ENCODE peak calls at places on chromosomes 13 and 19, in five cellular contexts. M, Y, K, J and Q are unnamed samples.

GRCh38 chr19:48806818-48807589 is 3.8 kb downstream of the BCAT2 start:
- DNase-seq in M (no peak), Y (no peak), K (peak; percentile 57), J (peak; percentile 33), Q (peak; percentile 68)

GRCh38 chr13:88456155-88456554 is 785.0 kb downstream of the SLITRK5 start:
- DNase-seq in M (no peak), Y (no peak), K (no peak), J (no peak), Q (no peak)

GRCh38 chr19:54462713-54463530 is 656 bp downstream of the LENG9 start:
- DNase-seq in M (peak; percentile 88), Y (peak; percentile 62), K (peak; percentile 83), J (peak; percentile 59), Q (peak; percentile 92)

GRCh38 chr19:862529-863304 is 3.3 kb downstream of the CFD start:
- DNase-seq in M (peak; percentile 86), Y (peak; percentile 84), K (peak; percentile 81), J (no peak), Q (peak; percentile 92)

GRCh38 chr13:82747948-82748347 is 1134.3 kb downstream of the SLITRK1 start:
- DNase-seq in M (no peak), Y (no peak), K (no peak), J (no peak), Q (no peak)

GRCh38 chr19:30388819-30389218 is 16.6 kb downstream of the ZNF536 start:
- DNase-seq in M (no peak), Y (no peak), K (no peak), J (no peak), Q (no peak)

GRCh38 chr19:35363711-35364425 is 5.6 kb downstream of the FFAR3 start:
- DNase-seq in M (no peak), Y (no peak), K (no peak), J (no peak), Q (no peak)

GRCh38 chr19:616732-617526 is 16.4 kb downstream of the POLRMT start:
- DNase-seq in M (no peak), Y (no peak), K (no peak), J (no peak), Q (peak; percentile 78)

GRCh38 chr19:58536852-58537798 is 6.7 kb upstream of the TRIM28 start:
- DNase-seq in M (no peak), Y (no peak), K (no peak), J (no peak), Q (peak; percentile 32)